ENCODE peak calls at places on chromosome 10, in eight cellular contexts. D is ovary, K is psoas muscle, G is SK-N-SH, Y is thoracic aorta, F is NT2/D1, B is kidney, M is right atrium auricular region. I is an unnamed sample. For H3K4me1, the result is how much of the 10 kb centered on the place peaks cover.

GRCh38 chr10:93465806-93466675 is 16.1 kb downstream of the MYOF start:
- DNase-seq in D (peak), K (peak), G (peak), Y (peak), F (no peak), B (peak), M (peak), I (peak)

GRCh38 chr10:34252111-34252510 is 563.0 kb downstream of the PARD3 start:
- DNase-seq in D (peak), K (no peak), G (no peak), Y (no peak), F (no peak), B (no peak), M (no peak), I (no peak)

GRCh38 chr10:79451046-79451699 is 5.7 kb upstream of the ZCCHC24 start:
- DNase-seq in D (no peak), K (no peak), G (no peak), Y (no peak), F (no peak), B (no peak), M (no peak), I (no peak)

GRCh38 chr10:74139981-74140380 is 10.6 kb downstream of the AP3M1 start:
- DNase-seq in D (no peak), K (no peak), G (peak), Y (no peak), F (no peak), B (no peak), M (no peak), I (no peak)

GRCh38 chr10:117421985-117422384 is 46.7 kb upstream of the PDZD8 start:
- DNase-seq in D (no peak), K (no peak), G (no peak), Y (no peak), F (no peak), B (no peak), M (no peak), I (no peak)

GRCh38 chr10:115861864-115862263 is 411.1 kb downstream of the GFRA1 start:
- DNase-seq in D (no peak), K (no peak), G (no peak), Y (no peak), F (no peak), B (no peak), M (no peak), I (no peak)

GRCh38 chr10:734481-734880 is 45.0 kb upstream of the DIP2C start:
- DNase-seq in D (no peak), K (no peak), G (no peak), Y (no peak), F (no peak), B (no peak), M (no peak), I (no peak)

GRCh38 chr10:11667756-11668155 is 56.3 kb upstream of the USP6NL start:
- DNase-seq in D (no peak), K (no peak), G (no peak), Y (no peak), F (no peak), B (no peak), M (no peak), I (no peak)

GRCh38 chr10:97479939-97480338 is 18.3 kb downstream of the MMS19 start:
- DNase-seq in D (no peak), K (no peak), G (no peak), Y (no peak), F (peak), B (no peak), M (no peak), I (no peak)

GRCh38 chr10:23793577-23793976 is 354.7 kb downstream of the OTUD1 start:
- DNase-seq in D (no peak), K (no peak), G (no peak), Y (no peak), F (no peak), B (no peak), M (no peak), I (no peak)

GRCh38 chr10:50857579-50857978 is 27.8 kb downstream of the A1CF start:
- DNase-seq in D (no peak), K (no peak), G (no peak), Y (no peak), F (peak), B (no peak), M (no peak), I (no peak)
- H3K4me1 ChIP-seq in D (under half), K (under half), G (under half), Y (under half), F (under half), B (under half), M (under half), I (under half)

GRCh38 chr10:16822726-16823360 is 5.6 kb upstream of the RSU1 start:
- DNase-seq in D (no peak), K (no peak), G (no peak), Y (no peak), F (no peak), B (no peak), M (no peak), I (no peak)
- H3K4me3 ChIP-seq in D (no peak), K (no peak), G (no peak), Y (no peak), F (no peak), B (no peak), M (no peak), I (no peak)

GRCh38 chr10:71715860-71716259 is 3.7 kb downstream of the C10orf105 start:
- DNase-seq in D (no peak), K (no peak), G (no peak), Y (no peak), F (no peak), B (no peak), M (no peak), I (no peak)

GRCh38 chr10:71714592-71714991 is 5.0 kb downstream of the C10orf105 start:
- DNase-seq in D (no peak), K (no peak), G (no peak), Y (no peak), F (no peak), B (no peak), M (no peak), I (no peak)

GRCh38 chr10:71714055-71714454 is 5.5 kb downstream of the C10orf105 start:
- DNase-seq in D (no peak), K (no peak), G (no peak), Y (no peak), F (no peak), B (no peak), M (no peak), I (no peak)

GRCh38 chr10:71716406-71716805 is 3.2 kb downstream of the C10orf105 start:
- DNase-seq in D (no peak), K (no peak), G (no peak), Y (no peak), F (no peak), B (no peak), M (no peak), I (no peak)

GRCh38 chr10:71715026-71715425 is 4.6 kb downstream of the C10orf105 start:
- DNase-seq in D (no peak), K (no peak), G (no peak), Y (no peak), F (no peak), B (no peak), M (no peak), I (no peak)
- H3K4me1 ChIP-seq in D (half or more), K (under half), G (under half), Y (under half), F (under half), B (under half), M (half or more), I (under half)

GRCh38 chr10:70359017-70359550 is 23.3 kb downstream of the LRRC20 start:
- DNase-seq in D (no peak), K (no peak), G (no peak), Y (no peak), F (no peak), B (peak), M (no peak), I (no peak)
- H3K4me3 ChIP-seq in D (no peak), K (no peak), G (no peak), Y (no peak), F (no peak), B (no peak), M (no peak), I (no peak)

GRCh38 chr10:112389147-112389822 is 15.4 kb downstream of the ACSL5 start:
- DNase-seq in D (no peak), K (no peak), G (no peak), Y (no peak), F (no peak), B (no peak), M (peak), I (no peak)
- H3K4me1 ChIP-seq in D (under half), K (under half), G (under half), Y (under half), F (under half), B (under half), M (under half), I (under half)